ENCODE peak calls at places on chromosomes 7 and 10, in six cellular contexts. R is fibroblast of lung, H is progenitor cell of endocrine pancreas, W is HFFc6, X is GM12865, F is AG04449. V is an unnamed sample.

GRCh38 chr7:117126631-117127030 is 173.3 kb downstream of the ST7 start:
- DNase-seq in R (peak; percentile 37), F (no peak), H (no peak), W (no peak), X (no peak), V (no peak)

GRCh38 chr7:132933076-132933466 is 148.8 kb downstream of the CHCHD3 start:
- DNase-seq in W (peak; percentile 57), R (peak; percentile 81), F (peak; percentile 24), H (no peak), X (no peak), V (no peak)

GRCh38 chr7:96311967-96312366 is 9.9 kb downstream of the SLC25A13 start:
- DNase-seq in R (peak; percentile 49), X (no peak), H (no peak), W (no peak), F (no peak), V (no peak)

GRCh38 chr10:59470570-59470969 is 108.2 kb upstream of the FAM13C start:
- DNase-seq in W (no peak), R (no peak), F (no peak), H (no peak), X (no peak), V (no peak)

GRCh38 chr7:17474724-17475344 is 176.4 kb downstream of the AHR start:
- DNase-seq in X (no peak), R (no peak), F (no peak), W (no peak), H (no peak), V (no peak)

GRCh38 chr10:68543004-68543918 is 15.9 kb upstream of the SLC25A16 start:
- DNase-seq in W (peak; percentile 71), H (no peak), R (peak; percentile 65), X (peak; percentile 67), F (no peak), V (no peak)

GRCh38 chr10:125034671-125035070 is 92.7 kb downstream of the ZRANB1 start:
- DNase-seq in F (no peak), X (no peak), H (no peak), W (no peak), R (peak; percentile 44), V (no peak)

GRCh38 chr7:2943851-2944601 is 99.6 kb downstream of the CARD11 start:
- DNase-seq in X (no peak), W (no peak), H (no peak), F (no peak), R (no peak), V (no peak)

GRCh38 chr10:6215241-6215640 is 12.5 kb downstream of the PFKFB3 start:
- DNase-seq in H (no peak), F (no peak), X (no peak), W (no peak), R (no peak), V (no peak)

GRCh38 chr7:2802504-2803341 is 41.4 kb downstream of the GNA12 start:
- DNase-seq in W (peak; percentile 34), H (no peak), R (peak; percentile 81), X (no peak), F (no peak), V (no peak)

GRCh38 chr7:156816943-156817572 is 75.9 kb downstream of the LMBR1 start:
- DNase-seq in R (peak; percentile 56), H (no peak), X (peak; percentile 22), W (peak; percentile 25), F (no peak), V (no peak)

GRCh38 chr10:122233857-122234348 is 37.2 kb upstream of the BTBD16 start:
- DNase-seq in R (no peak), H (no peak), F (no peak), X (no peak), W (no peak), V (no peak)

GRCh38 chr7:33728779-33729646 is 176.3 kb upstream of the BMPER start:
- DNase-seq in X (no peak), F (no peak), H (no peak), R (no peak), W (no peak), V (no peak)

GRCh38 chr7:113698556-113699220 is 220.1 kb downstream of the PPP1R3A start:
- DNase-seq in W (peak; percentile 4), H (no peak), R (peak; percentile 55), F (peak; percentile 2), X (peak; percentile 30), V (peak; percentile 1)

GRCh38 chr10:71719042-71719441 is 536 bp downstream of the C10orf105 start:
- DNase-seq in W (peak; percentile 18), R (no peak), H (no peak), F (no peak), X (no peak), V (no peak)

GRCh38 chr10:92849576-92850090 is 1.3 kb downstream of the EXOC6 start:
- DNase-seq in X (no peak), W (no peak), H (no peak), F (no peak), R (no peak), V (no peak)

GRCh38 chr7:11780267-11780666 is 51.7 kb downstream of the THSD7A start:
- DNase-seq in W (no peak), R (no peak), X (no peak), F (no peak), H (no peak), V (no peak)

GRCh38 chr7:157685430-157686284 is 348.9 kb downstream of the DNAJB6 start:
- DNase-seq in H (no peak), R (no peak), X (no peak), F (no peak), W (no peak), V (no peak)

GRCh38 chr7:70703785-70704184 is 428.2 kb upstream of the GALNT17 start:
- DNase-seq in H (no peak), R (no peak), F (no peak), W (no peak), X (no peak), V (no peak)
- TF ChIP-seq CTCF in H (no peak), R (no peak), F (no peak), W (no peak), X (no peak), V (no peak)

GRCh38 chr7:5657901-5658300 is 123.6 kb downstream of the RNF216 start:
- DNase-seq in W (peak; percentile 45), F (no peak), X (no peak), R (no peak), H (no peak), V (no peak)
- TF ChIP-seq CTCF in W (no peak), F (no peak), X (no peak), R (no peak), H (no peak), V (no peak)

GRCh38 chr10:24849051-24849450 is 103.4 kb downstream of the PRTFDC1 start:
- DNase-seq in X (no peak), H (no peak), W (no peak), R (no peak), F (no peak), V (no peak)

GRCh38 chr10:24851595-24851994 is 100.8 kb downstream of the PRTFDC1 start:
- DNase-seq in H (no peak), F (no peak), W (no peak), X (no peak), R (peak; percentile 42), V (no peak)

GRCh38 chr10:24848169-24848688 is 104.2 kb downstream of the PRTFDC1 start:
- DNase-seq in X (no peak), W (no peak), H (no peak), F (no peak), R (peak; percentile 31), V (no peak)

GRCh38 chr10:24849537-24850299 is 102.7 kb downstream of the PRTFDC1 start:
- DNase-seq in X (no peak), W (no peak), F (no peak), R (no peak), H (no peak), V (no peak)

DNA sequence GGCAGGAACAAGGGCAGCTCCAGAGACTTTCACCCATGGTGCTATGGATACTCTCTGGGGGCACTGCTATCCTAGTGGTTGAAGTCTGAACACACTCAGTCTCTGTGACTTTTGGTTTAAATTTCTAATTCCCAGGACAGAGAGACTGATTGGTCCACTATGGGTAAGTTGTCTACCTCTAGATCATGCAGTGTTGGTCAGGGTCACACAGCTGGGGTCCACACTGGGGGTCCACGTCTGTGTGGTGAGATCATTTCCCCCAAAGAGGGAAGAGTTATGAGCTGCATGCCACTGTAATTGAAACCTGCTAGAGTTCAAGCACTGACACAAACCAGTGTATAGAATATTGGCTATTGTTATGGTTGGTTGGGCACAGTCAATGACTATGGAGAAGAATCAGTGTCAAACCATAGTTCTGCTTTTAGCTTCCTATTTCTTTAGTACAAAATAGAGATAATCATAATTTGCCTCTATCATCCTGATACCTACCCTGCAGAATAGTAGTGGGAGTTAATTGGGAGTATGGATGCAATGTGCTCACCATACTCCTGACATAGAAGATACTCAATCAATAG is 101.6 kb downstream of the PRTFDC1 start:
- DNase-seq in R (no peak), X (no peak), W (no peak), F (no peak), H (no peak), V (no peak)
- TF ChIP-seq CTCF in R (no peak), X (no peak), W (no peak), F (no peak), H (no peak), V (no peak)

GRCh38 chr10:117603081-117603480 is 60.5 kb downstream of the EMX2 start:
- DNase-seq in F (no peak), X (no peak), R (no peak), W (no peak), H (no peak), V (no peak)

GRCh38 chr10:117601716-117602115 is 59.2 kb downstream of the EMX2 start:
- DNase-seq in R (no peak), W (no peak), X (no peak), H (no peak), F (no peak), V (no peak)

GRCh38 chr10:117609095-117609821 is 66.7 kb downstream of the EMX2 start:
- DNase-seq in X (peak; percentile 24), F (peak; percentile 85), H (peak; percentile 27), R (no peak), W (peak; percentile 46), V (peak; percentile 22)

GRCh38 chr10:117603726-117604125 is 61.2 kb downstream of the EMX2 start:
- DNase-seq in R (no peak), H (no peak), W (no peak), X (no peak), F (no peak), V (no peak)
- TF ChIP-seq CTCF in R (no peak), H (no peak), W (no peak), X (no peak), F (no peak), V (no peak)

DNA sequence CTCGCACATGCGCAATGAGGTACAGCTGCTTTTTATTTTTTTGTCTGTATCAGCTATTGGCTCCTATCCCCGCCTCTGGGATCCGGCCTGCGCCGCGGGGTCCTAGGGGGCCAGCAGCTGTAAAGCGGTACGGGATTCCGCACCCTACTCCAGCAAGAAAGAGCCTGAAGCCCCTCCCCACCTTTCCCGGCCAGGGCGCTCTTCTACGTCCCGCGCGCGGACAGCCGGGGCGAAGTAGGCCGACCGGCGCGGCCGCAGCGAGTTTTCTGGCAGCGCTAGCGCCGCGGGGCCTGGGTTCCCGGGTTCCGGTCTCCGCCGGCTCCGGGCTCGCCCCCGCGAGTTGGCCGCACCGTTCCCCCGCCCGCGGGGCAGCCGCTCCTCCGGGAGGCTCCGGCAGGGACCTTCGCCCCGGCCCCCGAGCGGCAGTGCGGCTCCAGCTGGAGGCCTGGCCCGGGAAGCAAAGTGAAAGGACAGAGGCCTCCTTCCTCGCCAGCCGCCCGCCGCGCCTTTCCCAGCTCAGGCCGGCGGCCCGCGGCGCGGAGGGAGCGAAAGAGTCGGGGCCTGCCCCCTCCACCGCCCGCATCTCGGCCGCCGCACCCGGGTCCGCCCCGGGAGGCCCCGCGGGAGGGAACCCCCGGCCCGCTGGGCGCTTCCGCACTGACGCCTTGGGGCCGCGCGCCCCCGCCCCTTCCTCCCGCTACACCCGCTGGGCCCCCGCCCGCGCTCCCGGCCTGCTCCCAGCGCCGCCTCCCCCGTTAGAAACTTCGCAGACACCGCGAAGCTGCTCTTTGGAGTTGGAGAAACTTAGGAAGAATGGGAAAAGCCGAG is 4.7 kb upstream of the SPAG6 start:
- DNase-seq in X (peak; percentile 87), R (no peak), W (peak; percentile 41), H (peak; percentile 63), F (no peak), V (peak; percentile 60)
- TF ChIP-seq CTCF in X (no peak), R (no peak), W (no peak), H (no peak), F (no peak), V (no peak)

V was measured in AG09319.